ENCODE peak calls at places on chromosomes 16 and 17, in five cellular contexts. One of them, this sample, is unnamed.

GRCh38 chr17:73203788-73204479 is 11.1 kb downstream of the COG1 start:
- DNase-seq in stimulated activated CD8-positive, alpha-beta memory T cell treated with anti-CD3 and anti-CD28 coated beads, Interleukin-7, amount 100 ng/mL, for 24 hours: no peak
- DNase-seq in cardiac fibroblast: no peak
- DNase-seq in activated CD4-positive, alpha-beta T cell treated with anti-CD3 and anti-CD28 coated beads for 36 hours: peak
- DNase-seq in GM13976: no peak
- DNase-seq in this sample: no peak

GRCh38 chr16:85249830-85250455 is 137.7 kb upstream of the CIBAR2 start:
- DNase-seq in stimulated activated CD8-positive, alpha-beta memory T cell treated with anti-CD3 and anti-CD28 coated beads, Interleukin-7, amount 100 ng/mL, for 24 hours: no peak
- DNase-seq in cardiac fibroblast: no peak
- DNase-seq in activated CD4-positive, alpha-beta T cell treated with anti-CD3 and anti-CD28 coated beads for 36 hours: no peak
- DNase-seq in GM13976: no peak
- DNase-seq in this sample: peak

GRCh38 chr17:11330871-11331270 is 89.9 kb downstream of the SHISA6 start:
- DNase-seq in stimulated activated CD8-positive, alpha-beta memory T cell treated with anti-CD3 and anti-CD28 coated beads, Interleukin-7, amount 100 ng/mL, for 24 hours: no peak
- DNase-seq in cardiac fibroblast: peak
- DNase-seq in activated CD4-positive, alpha-beta T cell treated with anti-CD3 and anti-CD28 coated beads for 36 hours: no peak
- DNase-seq in GM13976: no peak
- DNase-seq in this sample: peak

GRCh38 chr17:49977463-49978389 is 8.7 kb downstream of the DLX4 start:
- DNase-seq in stimulated activated CD8-positive, alpha-beta memory T cell treated with anti-CD3 and anti-CD28 coated beads, Interleukin-7, amount 100 ng/mL, for 24 hours: no peak
- DNase-seq in cardiac fibroblast: no peak
- DNase-seq in activated CD4-positive, alpha-beta T cell treated with anti-CD3 and anti-CD28 coated beads for 36 hours: no peak
- DNase-seq in GM13976: no peak
- DNase-seq in this sample: no peak

GRCh38 chr16:53219795-53220194 is 165.0 kb downstream of the CHD9 start:
- DNase-seq in stimulated activated CD8-positive, alpha-beta memory T cell treated with anti-CD3 and anti-CD28 coated beads, Interleukin-7, amount 100 ng/mL, for 24 hours: no peak
- DNase-seq in cardiac fibroblast: peak
- DNase-seq in activated CD4-positive, alpha-beta T cell treated with anti-CD3 and anti-CD28 coated beads for 36 hours: no peak
- DNase-seq in GM13976: no peak
- DNase-seq in this sample: peak

GRCh38 chr16:30996324-30996999 is 11.5 kb downstream of the HSD3B7 start:
- DNase-seq in stimulated activated CD8-positive, alpha-beta memory T cell treated with anti-CD3 and anti-CD28 coated beads, Interleukin-7, amount 100 ng/mL, for 24 hours: no peak
- DNase-seq in cardiac fibroblast: no peak
- DNase-seq in activated CD4-positive, alpha-beta T cell treated with anti-CD3 and anti-CD28 coated beads for 36 hours: no peak
- DNase-seq in GM13976: no peak
- DNase-seq in this sample: no peak

GRCh38 chr16:87851141-87851587 is 18.1 kb downstream of the SLC7A5 start:
- DNase-seq in stimulated activated CD8-positive, alpha-beta memory T cell treated with anti-CD3 and anti-CD28 coated beads, Interleukin-7, amount 100 ng/mL, for 24 hours: no peak
- DNase-seq in cardiac fibroblast: no peak
- DNase-seq in activated CD4-positive, alpha-beta T cell treated with anti-CD3 and anti-CD28 coated beads for 36 hours: no peak
- DNase-seq in GM13976: no peak
- DNase-seq in this sample: no peak

GRCh38 chr17:32264140-32264799 is 1.4 kb upstream of the RHBDL3 start:
- DNase-seq in stimulated activated CD8-positive, alpha-beta memory T cell treated with anti-CD3 and anti-CD28 coated beads, Interleukin-7, amount 100 ng/mL, for 24 hours: no peak
- DNase-seq in cardiac fibroblast: no peak
- DNase-seq in activated CD4-positive, alpha-beta T cell treated with anti-CD3 and anti-CD28 coated beads for 36 hours: no peak
- DNase-seq in GM13976: no peak
- DNase-seq in this sample: peak